ENCODE peak calls at places on chromosomes 3 and 15, in eight cellular contexts. One of them, this sample, is unnamed.

GRCh38 chr15:101664303-101664913 is 12.2 kb upstream of the TM2D3 start:
- DNase-seq in mucosa of descending colon: no peak
- DNase-seq in T-cell: no peak
- DNase-seq in cardiac fibroblast: no peak
- DNase-seq in uterus: no peak
- DNase-seq in T-helper 17 cell: no peak
- DNase-seq in NCI-H1092 treated with DMSO at 0.1 percent for 48 hours: no peak
- DNase-seq in DMS53: peak
- DNase-seq in this sample: no peak

GRCh38 chr3:182482692-182483091 is 310.6 kb upstream of the ATP11B start:
- DNase-seq in T-helper 17 cell: no peak
- DNase-seq in cardiac fibroblast: no peak
- DNase-seq in T-cell: no peak
- DNase-seq in uterus: no peak
- DNase-seq in DMS53: no peak
- DNase-seq in NCI-H1092 treated with DMSO at 0.1 percent for 48 hours: no peak
- DNase-seq in mucosa of descending colon: no peak
- DNase-seq in this sample: no peak

GRCh38 chr3:111539351-111540331 is 2.4 kb upstream of the CD96 start:
- DNase-seq in mucosa of descending colon: peak
- DNase-seq in T-helper 17 cell: peak
- DNase-seq in uterus: no peak
- DNase-seq in T-cell: no peak
- DNase-seq in DMS53: peak
- DNase-seq in NCI-H1092 treated with DMSO at 0.1 percent for 48 hours: no peak
- DNase-seq in cardiac fibroblast: peak
- DNase-seq in this sample: no peak

GRCh38 chr3:187021748-187022402 is 91.5 kb downstream of the ST6GAL1 start:
- DNase-seq in DMS53: no peak
- DNase-seq in T-cell: no peak
- DNase-seq in mucosa of descending colon: no peak
- DNase-seq in cardiac fibroblast: no peak
- DNase-seq in T-helper 17 cell: no peak
- DNase-seq in uterus: no peak
- DNase-seq in NCI-H1092 treated with DMSO at 0.1 percent for 48 hours: no peak
- DNase-seq in this sample: no peak

GRCh38 chr3:55006277-55006676 is 78.4 kb upstream of the LRTM1 start:
- DNase-seq in uterus: no peak
- DNase-seq in mucosa of descending colon: no peak
- DNase-seq in cardiac fibroblast: no peak
- DNase-seq in NCI-H1092 treated with DMSO at 0.1 percent for 48 hours: no peak
- DNase-seq in T-helper 17 cell: no peak
- DNase-seq in T-cell: no peak
- DNase-seq in DMS53: no peak
- DNase-seq in this sample: no peak

GRCh38 chr3:126472277-126473006 is 3.2 kb downstream of the ZXDC start:
- DNase-seq in cardiac fibroblast: peak
- DNase-seq in T-cell: no peak
- DNase-seq in DMS53: no peak
- DNase-seq in NCI-H1092 treated with DMSO at 0.1 percent for 48 hours: peak
- DNase-seq in uterus: peak
- DNase-seq in T-helper 17 cell: no peak
- DNase-seq in mucosa of descending colon: peak
- DNase-seq in this sample: peak

GRCh38 chr3:58585994-58586393 is 8.8 kb upstream of the FAM107A start:
- DNase-seq in NCI-H1092 treated with DMSO at 0.1 percent for 48 hours: peak
- DNase-seq in mucosa of descending colon: no peak
- DNase-seq in DMS53: peak
- DNase-seq in cardiac fibroblast: no peak
- DNase-seq in T-cell: no peak
- DNase-seq in T-helper 17 cell: no peak
- DNase-seq in uterus: no peak
- DNase-seq in this sample: no peak

GRCh38 chr15:49627407-49627877 is 6.6 kb downstream of the DTWD1 start:
- DNase-seq in T-cell: no peak
- DNase-seq in T-helper 17 cell: no peak
- DNase-seq in mucosa of descending colon: no peak
- DNase-seq in NCI-H1092 treated with DMSO at 0.1 percent for 48 hours: no peak
- DNase-seq in cardiac fibroblast: peak
- DNase-seq in DMS53: no peak
- DNase-seq in uterus: no peak
- DNase-seq in this sample: no peak

GRCh38 chr3:22098000-22098399 is 347.0 kb upstream of the ZNF385D start:
- DNase-seq in DMS53: peak
- DNase-seq in mucosa of descending colon: no peak
- DNase-seq in T-helper 17 cell: no peak
- DNase-seq in uterus: no peak
- DNase-seq in cardiac fibroblast: no peak
- DNase-seq in NCI-H1092 treated with DMSO at 0.1 percent for 48 hours: no peak
- DNase-seq in T-cell: no peak
- DNase-seq in this sample: no peak

GRCh38 chr15:90994059-90994416 is 297 bp downstream of the PRC1 start:
- DNase-seq in T-cell: no peak
- DNase-seq in mucosa of descending colon: no peak
- DNase-seq in NCI-H1092 treated with DMSO at 0.1 percent for 48 hours: no peak
- DNase-seq in uterus: no peak
- DNase-seq in cardiac fibroblast: no peak
- DNase-seq in DMS53: peak
- DNase-seq in T-helper 17 cell: peak
- DNase-seq in this sample: no peak

GRCh38 chr15:89430530-89431341 is 65.6 kb downstream of the RHCG start:
- DNase-seq in DMS53: peak
- DNase-seq in cardiac fibroblast: peak
- DNase-seq in uterus: peak
- DNase-seq in mucosa of descending colon: peak
- DNase-seq in T-helper 17 cell: peak
- DNase-seq in T-cell: peak
- DNase-seq in NCI-H1092 treated with DMSO at 0.1 percent for 48 hours: peak
- DNase-seq in this sample: peak

GRCh38 chr3:141998674-141999290 is 122.3 kb downstream of the ATP1B3 start:
- DNase-seq in cardiac fibroblast: peak
- DNase-seq in T-helper 17 cell: no peak
- DNase-seq in mucosa of descending colon: no peak
- DNase-seq in NCI-H1092 treated with DMSO at 0.1 percent for 48 hours: no peak
- DNase-seq in uterus: no peak
- DNase-seq in T-cell: no peak
- DNase-seq in DMS53: peak
- DNase-seq in this sample: no peak

GRCh38 chr15:57395292-57395691 is 19.0 kb downstream of the CGNL1 start:
- DNase-seq in mucosa of descending colon: no peak
- DNase-seq in T-helper 17 cell: no peak
- DNase-seq in DMS53: peak
- DNase-seq in uterus: no peak
- DNase-seq in NCI-H1092 treated with DMSO at 0.1 percent for 48 hours: no peak
- DNase-seq in T-cell: no peak
- DNase-seq in cardiac fibroblast: peak
- DNase-seq in this sample: no peak

GRCh38 chr3:1792466-1792865 is 306.2 kb upstream of the CNTN4 start:
- DNase-seq in DMS53: no peak
- DNase-seq in T-cell: no peak
- DNase-seq in cardiac fibroblast: no peak
- DNase-seq in mucosa of descending colon: no peak
- DNase-seq in NCI-H1092 treated with DMSO at 0.1 percent for 48 hours: no peak
- DNase-seq in T-helper 17 cell: no peak
- DNase-seq in uterus: no peak
- DNase-seq in this sample: no peak

GRCh38 chr3:190222916-190223315 is 99.3 kb downstream of the CLDN1 start:
- DNase-seq in uterus: no peak
- DNase-seq in NCI-H1092 treated with DMSO at 0.1 percent for 48 hours: no peak
- DNase-seq in T-helper 17 cell: no peak
- DNase-seq in cardiac fibroblast: no peak
- DNase-seq in T-cell: no peak
- DNase-seq in mucosa of descending colon: no peak
- DNase-seq in DMS53: no peak
- DNase-seq in this sample: no peak

GRCh38 chr15:37081985-37082384 is 18.4 kb downstream of the MEIS2 start:
- DNase-seq in T-helper 17 cell: no peak
- DNase-seq in T-cell: no peak
- DNase-seq in cardiac fibroblast: peak
- DNase-seq in NCI-H1092 treated with DMSO at 0.1 percent for 48 hours: no peak
- DNase-seq in mucosa of descending colon: no peak
- DNase-seq in uterus: no peak
- DNase-seq in DMS53: no peak
- DNase-seq in this sample: no peak

GRCh38 chr3:47405820-47406761 is 25.3 kb downstream of the PTPN23 start:
- DNase-seq in cardiac fibroblast: no peak
- DNase-seq in mucosa of descending colon: no peak
- DNase-seq in T-cell: no peak
- DNase-seq in DMS53: no peak
- DNase-seq in NCI-H1092 treated with DMSO at 0.1 percent for 48 hours: no peak
- DNase-seq in uterus: no peak
- DNase-seq in T-helper 17 cell: no peak
- DNase-seq in this sample: no peak

GRCh38 chr3:100057716-100058575 is 56.4 kb downstream of the FILIP1L start:
- DNase-seq in mucosa of descending colon: no peak
- DNase-seq in NCI-H1092 treated with DMSO at 0.1 percent for 48 hours: no peak
- DNase-seq in DMS53: no peak
- DNase-seq in T-cell: no peak
- DNase-seq in cardiac fibroblast: peak
- DNase-seq in T-helper 17 cell: no peak
- DNase-seq in uterus: no peak
- DNase-seq in this sample: no peak

GRCh38 chr3:172333042-172333377 is 115.2 kb downstream of the GHSR start:
- DNase-seq in NCI-H1092 treated with DMSO at 0.1 percent for 48 hours: no peak
- DNase-seq in DMS53: no peak
- DNase-seq in uterus: no peak
- DNase-seq in T-cell: no peak
- DNase-seq in T-helper 17 cell: no peak
- DNase-seq in mucosa of descending colon: no peak
- DNase-seq in cardiac fibroblast: no peak
- DNase-seq in this sample: no peak

GRCh38 chr3:34260266-34260990 is 462.0 kb downstream of the PDCD6IP start:
- DNase-seq in cardiac fibroblast: peak
- DNase-seq in uterus: peak
- DNase-seq in NCI-H1092 treated with DMSO at 0.1 percent for 48 hours: peak
- DNase-seq in T-helper 17 cell: no peak
- DNase-seq in DMS53: peak
- DNase-seq in mucosa of descending colon: peak
- DNase-seq in T-cell: no peak
- DNase-seq in this sample: peak

GRCh38 chr15:80584973-80585372 is 110.1 kb upstream of the ABHD17C start:
- DNase-seq in DMS53: no peak
- DNase-seq in cardiac fibroblast: peak
- DNase-seq in T-helper 17 cell: no peak
- DNase-seq in mucosa of descending colon: no peak
- DNase-seq in uterus: no peak
- DNase-seq in NCI-H1092 treated with DMSO at 0.1 percent for 48 hours: no peak
- DNase-seq in T-cell: no peak
- DNase-seq in this sample: no peak

GRCh38 chr15:89089316-89090230 is 1.3 kb downstream of the ABHD2 start:
- DNase-seq in T-cell: no peak
- DNase-seq in uterus: no peak
- DNase-seq in NCI-H1092 treated with DMSO at 0.1 percent for 48 hours: peak
- DNase-seq in mucosa of descending colon: no peak
- DNase-seq in cardiac fibroblast: no peak
- DNase-seq in T-helper 17 cell: no peak
- DNase-seq in DMS53: peak
- DNase-seq in this sample: no peak

GRCh38 chr15:50463423-50464358 is 39.5 kb downstream of the USP8 start:
- DNase-seq in T-cell: no peak
- DNase-seq in NCI-H1092 treated with DMSO at 0.1 percent for 48 hours: no peak
- DNase-seq in DMS53: no peak
- DNase-seq in cardiac fibroblast: peak
- DNase-seq in mucosa of descending colon: no peak
- DNase-seq in T-helper 17 cell: no peak
- DNase-seq in uterus: no peak
- DNase-seq in this sample: no peak

GRCh38 chr3:114841515-114841914 is 305.6 kb downstream of the ZBTB20 start:
- DNase-seq in uterus: no peak
- DNase-seq in T-cell: no peak
- DNase-seq in NCI-H1092 treated with DMSO at 0.1 percent for 48 hours: no peak
- DNase-seq in DMS53: no peak
- DNase-seq in T-helper 17 cell: no peak
- DNase-seq in mucosa of descending colon: no peak
- DNase-seq in cardiac fibroblast: no peak
- DNase-seq in this sample: no peak

GRCh38 chr3:169596126-169596525 is 67.4 kb downstream of the MECOM start:
- DNase-seq in T-helper 17 cell: no peak
- DNase-seq in T-cell: no peak
- DNase-seq in NCI-H1092 treated with DMSO at 0.1 percent for 48 hours: no peak
- DNase-seq in mucosa of descending colon: no peak
- DNase-seq in DMS53: no peak
- DNase-seq in uterus: no peak
- DNase-seq in cardiac fibroblast: no peak
- DNase-seq in this sample: no peak

GRCh38 chr15:95857124-95857757 is 473.3 kb upstream of the NR2F2 start:
- DNase-seq in T-helper 17 cell: no peak
- DNase-seq in DMS53: no peak
- DNase-seq in mucosa of descending colon: no peak
- DNase-seq in cardiac fibroblast: peak
- DNase-seq in NCI-H1092 treated with DMSO at 0.1 percent for 48 hours: no peak
- DNase-seq in T-cell: no peak
- DNase-seq in uterus: no peak
- DNase-seq in this sample: no peak

GRCh38 chr15:71071529-71071928 is 43.7 kb upstream of the THSD4 start:
- DNase-seq in cardiac fibroblast: no peak
- DNase-seq in DMS53: no peak
- DNase-seq in T-cell: no peak
- DNase-seq in mucosa of descending colon: no peak
- DNase-seq in uterus: no peak
- DNase-seq in NCI-H1092 treated with DMSO at 0.1 percent for 48 hours: no peak
- DNase-seq in T-helper 17 cell: no peak
- DNase-seq in this sample: no peak

GRCh38 chr15:55564347-55565145 is 23.6 kb downstream of the PYGO1 start:
- DNase-seq in T-cell: no peak
- DNase-seq in mucosa of descending colon: no peak
- DNase-seq in uterus: no peak
- DNase-seq in DMS53: peak
- DNase-seq in T-helper 17 cell: no peak
- DNase-seq in NCI-H1092 treated with DMSO at 0.1 percent for 48 hours: no peak
- DNase-seq in cardiac fibroblast: no peak
- DNase-seq in this sample: no peak

GRCh38 chr3:107988464-107989156 is 102.2 kb downstream of the CD47 start:
- DNase-seq in T-helper 17 cell: no peak
- DNase-seq in NCI-H1092 treated with DMSO at 0.1 percent for 48 hours: no peak
- DNase-seq in mucosa of descending colon: peak
- DNase-seq in T-cell: no peak
- DNase-seq in uterus: no peak
- DNase-seq in cardiac fibroblast: peak
- DNase-seq in DMS53: no peak
- DNase-seq in this sample: peak

GRCh38 chr15:67146214-67146613 is 80.8 kb downstream of the SMAD3 start:
- DNase-seq in cardiac fibroblast: peak
- DNase-seq in T-cell: no peak
- DNase-seq in DMS53: peak
- DNase-seq in mucosa of descending colon: peak
- DNase-seq in NCI-H1092 treated with DMSO at 0.1 percent for 48 hours: peak
- DNase-seq in T-helper 17 cell: no peak
- DNase-seq in uterus: peak
- DNase-seq in this sample: no peak

GRCh38 chr3:106212658-106213222 is 343.9 kb upstream of the CBLB start:
- DNase-seq in cardiac fibroblast: no peak
- DNase-seq in mucosa of descending colon: no peak
- DNase-seq in DMS53: no peak
- DNase-seq in NCI-H1092 treated with DMSO at 0.1 percent for 48 hours: no peak
- DNase-seq in uterus: no peak
- DNase-seq in T-cell: no peak
- DNase-seq in T-helper 17 cell: no peak
- DNase-seq in this sample: no peak

GRCh38 chr3:16536996-16537395 is 23.5 kb upstream of the RFTN1 start:
- DNase-seq in cardiac fibroblast: no peak
- DNase-seq in T-helper 17 cell: no peak
- DNase-seq in NCI-H1092 treated with DMSO at 0.1 percent for 48 hours: no peak
- DNase-seq in DMS53: no peak
- DNase-seq in uterus: no peak
- DNase-seq in mucosa of descending colon: no peak
- DNase-seq in T-cell: no peak
- DNase-seq in this sample: no peak

GRCh38 chr3:190261740-190262139 is 60.5 kb downstream of the CLDN1 start:
- DNase-seq in DMS53: no peak
- DNase-seq in NCI-H1092 treated with DMSO at 0.1 percent for 48 hours: no peak
- DNase-seq in T-helper 17 cell: no peak
- DNase-seq in T-cell: no peak
- DNase-seq in uterus: no peak
- DNase-seq in cardiac fibroblast: no peak
- DNase-seq in mucosa of descending colon: no peak
- DNase-seq in this sample: no peak

GRCh38 chr15:39127925-39128617 is 452.8 kb upstream of the THBS1 start:
- DNase-seq in mucosa of descending colon: peak
- DNase-seq in NCI-H1092 treated with DMSO at 0.1 percent for 48 hours: peak
- DNase-seq in uterus: no peak
- DNase-seq in T-helper 17 cell: no peak
- DNase-seq in cardiac fibroblast: peak
- DNase-seq in T-cell: no peak
- DNase-seq in DMS53: peak
- DNase-seq in this sample: no peak